ENCODE peak calls at places on chromosomes 16 and 17, in four cellular contexts. V is spleen, D is prostate gland, B is transverse colon. S is an unnamed sample.

GRCh38 chr16:87206646-87207451 is 110.3 kb downstream of the C16orf95 start:
- DNase-seq in V (no peak), D (no peak), B (no peak), S (no peak)

GRCh38 chr17:35514561-35514960 is 22.9 kb downstream of the SLFN12L start:
- DNase-seq in V (no peak), D (no peak), B (no peak), S (no peak)

GRCh38 chr16:9016824-9017223 is 53.1 kb upstream of the USP7 start:
- DNase-seq in V (no peak), D (no peak), B (no peak), S (no peak)

GRCh38 chr16:14097182-14097951 is 26.2 kb downstream of the MRTFB start:
- DNase-seq in V (no peak), D (peak), B (peak), S (no peak)

GRCh38 chr16:69932228-69932627 is 18.9 kb upstream of the CLEC18A start:
- DNase-seq in V (no peak), D (no peak), B (no peak), S (no peak)

GRCh38 chr16:19219836-19220235 is 51.8 kb downstream of the SYT17 start:
- DNase-seq in V (no peak), D (no peak), B (no peak), S (no peak)

GRCh38 chr16:11349599-11350276 is 4.5 kb downstream of the RMI2 start:
- DNase-seq in V (no peak), D (peak), B (peak), S (peak)

GRCh38 chr17:45809484-45809883 is 25.4 kb downstream of the CRHR1 start:
- DNase-seq in V (no peak), D (no peak), B (no peak), S (no peak)

GRCh38 chr16:66427871-66428681 is 981 bp downstream of the BEAN1 start:
- DNase-seq in V (no peak), D (no peak), B (no peak), S (no peak)

GRCh38 chr16:89201467-89202377 is 1.4 kb upstream of the SLC22A31 start:
- DNase-seq in V (peak), D (peak), B (peak), S (peak)

GRCh38 chr16:79436885-79437284 is 163.7 kb downstream of the MAF start:
- DNase-seq in V (no peak), D (no peak), B (no peak), S (no peak)

GRCh38 chr17:6085812-6086211 is 15.6 kb downstream of the WSCD1 start:
- DNase-seq in V (no peak), D (no peak), B (no peak), S (no peak)

GRCh38 chr16:47142469-47143328 is 1.0 kb downstream of the NETO2 start:
- DNase-seq in V (peak), D (no peak), B (peak), S (no peak)

GRCh38 chr17:28727727-28728363 is 743 bp upstream of the NEK8 start:
- DNase-seq in V (peak), D (peak), B (peak), S (peak)

GRCh38 chr17:65771704-65772103 is 210.3 kb upstream of the AXIN2 start:
- DNase-seq in V (no peak), D (no peak), B (no peak), S (no peak)

GRCh38 chr16:75044800-75045361 is 46.1 kb downstream of the ZNRF1 start:
- DNase-seq in V (no peak), D (peak), B (no peak), S (peak)

GRCh38 chr17:8152112-8152775 is at the start of gene PER1:
- DNase-seq in V (peak), D (peak), B (peak), S (peak)

GRCh38 chr17:14201087-14201486 is 35.6 kb downstream of the CDRT15 start:
- DNase-seq in V (no peak), D (no peak), B (peak), S (no peak)

GRCh38 chr17:31690118-31690517 is 168.9 kb downstream of the COPRS start:
- DNase-seq in V (no peak), D (no peak), B (no peak), S (no peak)

GRCh38 chr16:22192261-22193133 is 13.6 kb upstream of the EEF2K start:
- DNase-seq in V (peak), D (peak), B (peak), S (peak)

GRCh38 chr17:50129946-50130777 is at the start of gene SAMD14:
- DNase-seq in V (no peak), D (no peak), B (no peak), S (no peak)

GRCh38 chr16:4381935-4382794 is 10.5 kb downstream of the VASN start:
- DNase-seq in V (no peak), D (no peak), B (no peak), S (no peak)

GRCh38 chr16:4382795-4383357 is 11.2 kb downstream of the VASN start:
- DNase-seq in V (no peak), D (no peak), B (no peak), S (no peak)

GRCh38 chr16:4380131-4381063 is 8.7 kb downstream of the VASN start:
- DNase-seq in V (no peak), D (no peak), B (no peak), S (no peak)

GRCh38 chr16:4379001-4379688 is 7.5 kb downstream of the VASN start:
- DNase-seq in V (no peak), D (no peak), B (no peak), S (no peak)

GRCh38 chr16:4381072-4381934 is 9.7 kb downstream of the VASN start:
- DNase-seq in V (peak), D (no peak), B (no peak), S (no peak)
- TF ChIP-seq POLR2AphosphoS5 in V (no peak), D (no peak), B (no peak), S (no peak)

DNA sequence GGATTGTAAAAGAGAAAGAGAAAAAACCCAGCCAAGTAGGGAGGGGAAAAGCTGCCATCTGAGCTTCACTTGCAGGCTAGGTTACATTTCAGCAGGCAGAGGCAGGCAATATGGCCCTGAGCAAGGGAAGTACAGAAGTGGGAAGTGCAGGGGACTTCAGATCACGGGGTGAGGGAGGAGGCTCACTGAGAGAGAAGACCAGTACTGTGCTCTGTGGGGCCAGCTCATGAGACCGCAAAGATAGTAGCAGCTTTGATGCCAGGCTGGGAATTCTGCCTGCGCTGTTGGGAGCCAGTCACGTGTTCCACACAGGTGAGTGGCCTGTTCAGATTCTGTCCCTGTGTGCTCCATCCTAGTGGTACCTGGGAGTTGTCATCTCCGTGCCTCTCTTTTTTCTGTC is 230.7 kb downstream of the MSI2 start:
- DNase-seq in V (no peak), D (peak), B (no peak), S (no peak)
- H3K4me3 ChIP-seq in V (no peak), D (no peak), B (no peak), S (no peak)

DNA sequence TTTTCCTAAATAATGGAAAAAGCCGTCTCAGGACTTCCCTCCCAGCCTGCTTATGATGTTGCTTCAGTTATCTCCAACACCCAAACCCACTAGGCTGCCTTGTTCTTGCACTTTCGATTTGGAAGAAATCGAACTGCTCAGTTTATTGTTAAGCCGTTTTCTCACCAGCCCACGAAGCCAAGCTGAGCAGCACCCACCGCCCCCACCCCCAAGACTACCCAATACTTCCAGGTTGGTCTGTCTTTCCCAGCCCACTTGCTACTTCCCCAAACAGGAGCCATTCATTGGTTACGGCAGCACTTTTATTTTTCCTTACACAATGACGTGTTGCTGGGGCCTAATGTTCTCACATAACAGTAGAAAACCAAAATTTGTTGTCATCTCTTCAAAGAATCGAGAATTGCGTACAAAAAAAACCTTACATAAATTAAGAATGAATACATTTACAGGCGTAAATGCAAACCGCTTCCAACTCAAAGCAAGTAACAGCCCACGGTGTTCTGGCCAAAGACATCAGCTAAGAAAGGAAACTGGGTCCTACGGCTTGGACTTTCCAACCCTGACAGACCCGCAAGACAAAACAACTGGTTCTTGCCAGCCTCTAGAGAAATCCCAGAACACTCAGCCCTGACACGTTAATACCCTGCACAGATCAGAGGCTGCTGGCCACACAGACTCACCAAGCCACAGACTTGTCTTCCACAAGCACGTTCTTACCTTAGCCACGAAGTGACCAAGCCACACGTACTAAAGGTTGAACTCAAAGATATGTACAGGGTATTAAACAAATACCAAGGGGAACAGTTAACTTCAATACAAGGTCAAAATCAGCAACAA is 2.7 kb downstream of the ACTG1 start:
- DNase-seq in V (no peak), D (no peak), B (no peak), S (no peak)
- TF ChIP-seq POLR2AphosphoS5 in V (no peak), D (peak), B (peak), S (no peak)

GRCh38 chr17:17685775-17686291 is 4.6 kb downstream of the RAI1 start:
- DNase-seq in V (no peak), D (peak), B (peak), S (no peak)

GRCh38 chr17:17682293-17682736 is 1.1 kb downstream of the RAI1 start:
- DNase-seq in V (peak), D (peak), B (peak), S (peak)

GRCh38 chr17:17684901-17685774 is 3.9 kb downstream of the RAI1 start:
- DNase-seq in V (no peak), D (peak), B (no peak), S (no peak)

GRCh38 chr17:17682737-17683675 is 1.7 kb downstream of the RAI1 start:
- DNase-seq in V (peak), D (peak), B (peak), S (peak)

DNA sequence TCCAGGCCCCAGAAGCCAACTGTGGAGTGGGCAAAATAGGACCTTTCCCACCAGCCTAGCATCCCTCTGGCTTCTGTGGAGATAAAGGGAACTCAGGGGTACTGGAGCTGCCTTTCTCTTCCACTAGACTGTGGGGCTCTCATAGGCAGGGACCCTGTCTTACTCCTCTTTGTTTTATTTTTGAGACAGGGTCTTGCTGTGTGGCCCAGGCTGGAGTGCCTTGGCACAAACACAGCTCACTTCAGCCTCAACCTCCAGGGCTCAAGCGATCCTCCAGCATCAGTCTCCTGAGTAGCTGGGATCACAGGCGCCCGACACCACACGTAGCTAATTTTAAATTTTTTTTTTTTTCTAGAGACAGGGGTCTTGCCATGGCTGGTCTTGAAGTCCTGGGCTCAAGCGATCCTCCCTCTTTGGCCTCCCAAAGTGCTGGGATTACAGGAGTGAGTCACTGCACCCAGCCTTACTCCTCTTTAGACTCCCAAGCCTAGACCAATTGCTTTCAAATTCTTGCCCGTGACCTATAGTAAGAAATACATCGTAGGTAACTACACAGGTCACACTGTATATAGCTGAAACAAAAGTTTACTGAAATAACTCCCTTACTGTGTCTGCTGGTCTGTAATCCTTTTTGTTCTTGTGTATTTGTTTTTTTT is 2.6 kb downstream of the RAI1 start:
- DNase-seq in V (no peak), D (no peak), B (no peak), S (no peak)
- H3K4me3 ChIP-seq in V (no peak), D (no peak), B (no peak), S (no peak)

GRCh38 chr17:76737676-76738467 is at the start of gene MFSD11:
- DNase-seq in V (peak), D (peak), B (peak), S (peak)
- TF ChIP-seq POLR2AphosphoS5 in V (peak), D (no peak), B (peak), S (peak)

GRCh38 chr17:62101519-62101918 is 36.4 kb upstream of the MED13 start:
- DNase-seq in V (no peak), D (no peak), B (no peak), S (no peak)

GRCh38 chr17:62109924-62110323 is 44.8 kb upstream of the MED13 start:
- DNase-seq in V (no peak), D (no peak), B (no peak), S (no peak)

GRCh38 chr17:62109378-62109902 is 44.4 kb upstream of the MED13 start:
- DNase-seq in V (peak), D (no peak), B (peak), S (no peak)

GRCh38 chr17:62105361-62105760 is 40.3 kb upstream of the MED13 start:
- DNase-seq in V (no peak), D (no peak), B (no peak), S (no peak)

GRCh38 chr17:62105861-62106260 is 40.8 kb upstream of the MED13 start:
- DNase-seq in V (no peak), D (no peak), B (no peak), S (no peak)
- H3K4me3 ChIP-seq in V (no peak), D (no peak), B (no peak), S (no peak)

GRCh38 chr17:42112552-42113176 is at the start of gene DHX58:
- DNase-seq in V (peak), D (peak), B (peak), S (peak)
- TF ChIP-seq POLR2AphosphoS5 in V (peak), D (peak), B (peak), S (peak)

DNA sequence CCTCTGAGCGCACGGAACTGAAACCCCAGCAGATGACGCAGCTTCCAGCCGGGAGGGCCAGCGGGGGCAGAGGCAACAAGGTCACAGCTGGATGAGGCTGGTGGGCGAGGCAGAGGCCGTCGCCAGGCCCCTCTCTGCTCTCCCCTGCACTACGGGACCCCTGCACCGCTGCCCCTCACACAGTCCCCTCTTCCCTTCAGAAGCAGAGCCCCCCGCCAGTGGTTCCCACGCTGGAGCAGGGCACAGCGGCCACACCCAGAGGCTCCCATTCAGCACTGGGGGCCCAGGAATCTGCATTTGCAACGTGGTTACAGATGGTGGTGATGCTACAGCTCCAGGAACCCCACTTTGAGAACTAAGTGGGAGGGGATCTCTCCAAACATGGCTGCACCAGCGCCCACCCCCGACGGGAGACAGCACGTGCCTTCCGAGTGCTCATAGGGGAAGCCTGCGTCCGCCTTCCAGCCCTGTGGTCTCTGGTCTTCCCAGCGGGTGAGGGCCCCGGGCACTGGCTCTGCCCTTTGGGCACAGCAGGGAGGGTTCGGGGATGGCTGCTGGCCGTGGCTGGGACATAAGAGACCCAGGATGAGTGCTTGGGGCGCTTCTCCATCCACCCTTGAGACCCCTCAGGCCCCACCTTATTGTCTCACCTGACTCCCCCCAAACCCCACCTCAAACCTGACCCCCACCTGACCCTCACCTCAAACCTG is 4.7 kb upstream of the RAB40B start:
- DNase-seq in V (no peak), D (no peak), B (no peak), S (no peak)
- H3K4me3 ChIP-seq in V (no peak), D (no peak), B (no peak), S (no peak)

GRCh38 chr17:57988301-57989010 is 402 bp upstream of the VEZF1 start:
- DNase-seq in V (peak), D (peak), B (peak), S (peak)
- TF ChIP-seq POLR2AphosphoS5 in V (peak), D (no peak), B (peak), S (no peak)

S was measured in sigmoid colon.